ENCODE peak calls at places on chromosomes 2 and 18, in four cellular contexts. O is B cell; P is globus pallidus; X is activated CD4-positive, alpha-beta T cell treated with anti-CD3 and anti-CD28 coated beads for 48 hours. S is an unnamed sample.

GRCh38 chr2:207768891-207769596 is 662 bp downstream of the FZD5 start:
- DNase-seq in O (no peak), P (no peak), X (peak), S (peak)

GRCh38 chr2:601806-602455 is 75.3 kb downstream of the TMEM18 start:
- DNase-seq in O (no peak), P (no peak), X (no peak), S (no peak)

GRCh38 chr18:48018806-48019295 is 88.4 kb upstream of the SMAD2 start:
- DNase-seq in O (no peak), P (no peak), X (no peak), S (no peak)

GRCh38 chr2:37573818-37574388 is 97.5 kb downstream of the CDC42EP3 start:
- DNase-seq in O (no peak), P (no peak), X (no peak), S (no peak)

GRCh38 chr2:215542690-215543089 is 106.8 kb upstream of the FN1 start:
- DNase-seq in O (no peak), P (no peak), X (no peak), S (no peak)

GRCh38 chr18:50307738-50308470 is 20.4 kb upstream of the CXXC1 start:
- DNase-seq in O (peak), P (peak), X (peak), S (peak)

GRCh38 chr2:132670104-132670960 is at the start of gene LYPD1:
- DNase-seq in O (no peak), P (peak), X (no peak), S (no peak)

GRCh38 chr18:23927821-23928746 is 86.5 kb upstream of the TTC39C start:
- DNase-seq in O (no peak), P (no peak), X (no peak), S (no peak)

GRCh38 chr2:23106232-23106631 is 278.7 kb upstream of the KLHL29 start:
- DNase-seq in O (no peak), P (no peak), X (no peak), S (no peak)

GRCh38 chr2:216687646-216688045 is 7.7 kb downstream of the IGFBP5 start:
- DNase-seq in O (no peak), P (no peak), X (peak), S (no peak)

GRCh38 chr2:21289994-21290393 is 166.2 kb downstream of the TDRD15 start:
- DNase-seq in O (no peak), P (no peak), X (no peak), S (no peak)

GRCh38 chr18:79912409-79912991 is 39.0 kb downstream of the SLC66A2 start:
- DNase-seq in O (no peak), P (no peak), X (peak), S (no peak)

GRCh38 chr2:71454221-71455010 is 1.1 kb downstream of the DYSF start:
- DNase-seq in O (no peak), P (no peak), X (no peak), S (no peak)

GRCh38 chr2:217927601-217928323 is 75.0 kb downstream of the TNS1 start:
- DNase-seq in O (no peak), P (no peak), X (no peak), S (no peak)

GRCh38 chr2:46982356-46983064 is 66.9 kb upstream of the MCFD2 start:
- DNase-seq in O (no peak), P (no peak), X (peak), S (no peak)

GRCh38 chr2:132448771-132449170 is 32.2 kb downstream of the GPR39 start:
- DNase-seq in O (no peak), P (peak), X (no peak), S (no peak)

GRCh38 chr2:23592061-23592685 is 207.2 kb downstream of the KLHL29 start:
- DNase-seq in O (no peak), P (no peak), X (no peak), S (no peak)

GRCh38 chr2:174844295-174844708 is 80.0 kb upstream of the CHRNA1 start:
- DNase-seq in O (no peak), P (no peak), X (peak), S (no peak)

GRCh38 chr2:238865744-238866355 is 18.0 kb downstream of the TWIST2 start:
- DNase-seq in O (no peak), P (no peak), X (no peak), S (no peak)

GRCh38 chr18:9913151-9913525 is 678 bp upstream of the VAPA start:
- DNase-seq in O (no peak), P (no peak), X (no peak), S (no peak)

GRCh38 chr2:112692496-112692911 is 28.3 kb upstream of the NT5DC4 start:
- DNase-seq in O (no peak), P (no peak), X (peak), S (peak)

GRCh38 chr2:11319939-11320338 is 24.5 kb downstream of the ROCK2 start:
- DNase-seq in O (no peak), P (no peak), X (no peak), S (no peak)

GRCh38 chr2:23359631-23360567 is 25.1 kb upstream of the KLHL29 start:
- DNase-seq in O (no peak), P (no peak), X (no peak), S (no peak)

GRCh38 chr2:132438650-132439030 is 22.0 kb downstream of the GPR39 start:
- DNase-seq in O (no peak), P (no peak), X (peak), S (no peak)

GRCh38 chr2:167183916-167184315 is 295.6 kb downstream of the XIRP2 start:
- DNase-seq in O (no peak), P (no peak), X (no peak), S (no peak)

GRCh38 chr2:237591379-237591881 is 896 bp upstream of the RAB17 start:
- DNase-seq in O (no peak), P (no peak), X (peak), S (no peak)

GRCh38 chr2:239549711-239550265 is 149.0 kb upstream of the HDAC4 start:
- DNase-seq in O (no peak), P (no peak), X (no peak), S (no peak)

GRCh38 chr18:67728364-67728763 is 211.8 kb upstream of the DSEL start:
- DNase-seq in O (no peak), P (no peak), X (no peak), S (no peak)

GRCh38 chr2:197515277-197515797 is 529 bp upstream of the MOB4 start:
- DNase-seq in O (no peak), P (peak), X (no peak), S (peak)

GRCh38 chr2:27316655-27317412 is 6.1 kb downstream of the MPV17 start:
- DNase-seq in O (no peak), P (peak), X (no peak), S (no peak)

GRCh38 chr2:215435261-215435808 is 533 bp downstream of the FN1 start:
- DNase-seq in O (no peak), P (peak), X (peak), S (peak)

GRCh38 chr2:63679252-63679850 is 90.6 kb downstream of the MDH1 start:
- DNase-seq in O (no peak), P (no peak), X (no peak), S (no peak)

GRCh38 chr2:144459937-144460336 is 60.0 kb downstream of the ZEB2 start:
- DNase-seq in O (no peak), P (no peak), X (no peak), S (no peak)